ENCODE peak calls at places on chromosomes 3 and 15, in ten cellular contexts. F is endothelial cell of umbilical vein, R is hepatocyte, Z is tibial artery, O is OCI-LY7, T is MCF 10A, M is cardiac fibroblast, A is AG09319, Q is natural killer cell, W is foreskin fibroblast. B is an unnamed sample.

GRCh38 chr3:42264399-42265058 is 1.5 kb downstream of the CCK start:
- DNase-seq in T (no peak), A (no peak), R (no peak), Z (peak; percentile 24), O (no peak), F (no peak), M (peak; percentile 32), W (peak; percentile 85), Q (no peak), B (peak; percentile 28)

GRCh38 chr3:172641291-172641690 is 69.6 kb downstream of the NCEH1 start:
- DNase-seq in T (no peak), W (no peak), A (no peak), Q (no peak), R (no peak), F (no peak), Z (no peak), O (no peak), M (no peak), B (no peak)

GRCh38 chr3:188649521-188649920 is 495.6 kb downstream of the LPP start:
- DNase-seq in W (peak; percentile 41), Z (no peak), F (no peak), Q (no peak), R (no peak), T (no peak), A (no peak), M (peak; percentile 64), O (no peak), B (no peak)

GRCh38 chr3:150215616-150216015 is 192.5 kb upstream of the TSC22D2 start:
- DNase-seq in W (peak; percentile 58), T (no peak), R (no peak), O (no peak), F (no peak), Z (no peak), Q (no peak), M (no peak), A (no peak), B (no peak)

GRCh38 chr15:82833283-82833682 is 23.9 kb downstream of the WHAMM start:
- DNase-seq in A (no peak), Z (no peak), M (no peak), W (no peak), O (no peak), R (no peak), F (no peak), T (no peak), Q (no peak), B (peak; percentile 12)

GRCh38 chr15:101131489-101132389 is 120.1 kb downstream of the CHSY1 start:
- DNase-seq in O (no peak), M (no peak), F (no peak), R (no peak), A (no peak), Z (no peak), Q (no peak), W (no peak), T (no peak), B (no peak)

GRCh38 chr3:197835509-197835908 is 44.5 kb downstream of the LRCH3 start:
- DNase-seq in Q (no peak), T (no peak), Z (no peak), R (no peak), M (no peak), W (no peak), O (no peak), A (no peak), F (no peak), B (peak; percentile 46)

GRCh38 chr3:52532838-52533622 is 627 bp downstream of the NT5DC2 start:
- DNase-seq in T (peak; percentile 13), F (no peak), W (peak; percentile 60), M (peak; percentile 30), Z (no peak), O (peak; percentile 43), Q (peak; percentile 40), R (peak; percentile 56), A (no peak), B (peak; percentile 71)

GRCh38 chr3:108008931-108009635 is 81.7 kb downstream of the CD47 start:
- DNase-seq in F (peak; percentile 31), A (peak; percentile 10), M (peak; percentile 84), W (no peak), R (no peak), T (no peak), Z (no peak), Q (no peak), O (no peak), B (peak; percentile 34)

GRCh38 chr3:189272500-189273119 is 100.8 kb downstream of the TPRG1 start:
- DNase-seq in O (peak; percentile 48), T (peak; percentile 49), A (no peak), R (peak; percentile 16), Q (no peak), F (no peak), M (no peak), Z (no peak), W (no peak), B (peak; percentile 13)

GRCh38 chr3:32873491-32874130 is 55.8 kb downstream of the TRIM71 start:
- DNase-seq in W (no peak), O (no peak), Q (no peak), F (no peak), M (no peak), Z (no peak), A (no peak), R (no peak), T (peak; percentile 18), B (no peak)

GRCh38 chr3:14208977-14209394 is 30.4 kb downstream of the LSM3 start:
- DNase-seq in M (no peak), Z (no peak), O (no peak), W (peak; percentile 19), T (no peak), A (no peak), Q (no peak), R (no peak), F (no peak), B (no peak)

GRCh38 chr3:33900809-33901505 is 102.5 kb downstream of the PDCD6IP start:
- DNase-seq in R (no peak), Q (no peak), T (no peak), F (no peak), Z (no peak), A (no peak), O (no peak), M (no peak), W (no peak), B (no peak)

GRCh38 chr3:115676336-115676735 is 53.0 kb downstream of the GAP43 start:
- DNase-seq in Z (no peak), M (no peak), R (no peak), F (no peak), T (no peak), Q (no peak), W (no peak), O (no peak), A (no peak), B (no peak)

GRCh38 chr3:61686228-61686648 is 124.9 kb downstream of the PTPRG start:
- DNase-seq in Q (no peak), O (no peak), W (no peak), T (peak; percentile 86), M (no peak), F (no peak), Z (no peak), R (no peak), A (no peak), B (no peak)

DNA sequence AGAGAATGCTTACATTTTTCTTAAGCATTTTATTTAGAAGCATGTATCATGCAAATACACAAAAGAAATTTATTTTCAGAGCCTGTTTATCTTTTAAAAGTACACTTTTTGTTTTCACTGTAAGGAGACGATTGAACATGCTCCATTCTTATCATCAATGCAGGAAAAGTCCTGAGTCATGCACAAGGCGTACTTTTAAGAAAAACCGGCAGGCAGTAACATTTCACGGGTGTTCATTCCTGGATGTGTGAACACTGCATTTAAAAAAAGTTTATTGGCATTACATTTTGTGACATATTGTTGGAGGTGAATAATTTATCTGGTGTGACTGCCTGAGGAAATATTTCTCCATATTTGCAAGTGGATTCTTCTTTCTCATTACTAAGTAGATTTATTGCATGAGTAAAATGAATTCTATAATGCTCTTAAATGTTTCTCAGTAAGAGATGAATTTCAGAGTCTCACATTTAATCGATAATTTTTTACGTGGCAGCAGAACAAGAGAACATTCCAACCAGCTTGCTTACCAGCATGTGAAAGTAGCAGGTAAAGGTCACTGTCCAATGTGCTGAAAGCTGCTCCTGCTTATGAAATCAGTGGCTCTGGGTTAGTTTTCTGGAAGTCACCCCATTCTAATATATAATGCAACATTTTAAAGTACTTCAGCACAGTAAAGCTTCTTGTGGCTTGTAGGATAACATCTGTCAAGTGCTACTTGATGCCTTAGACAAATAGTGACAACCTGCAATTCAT is 87.0 kb downstream of the SV2B start:
- DNase-seq in O (no peak), F (peak; percentile 32), W (no peak), R (peak; percentile 73), M (peak; percentile 34), Z (no peak), A (no peak), T (peak; percentile 56), Q (no peak), B (no peak)
- TF ChIP-seq CTCF in O (no peak), F (no peak), W (no peak), R (no peak), M (no peak), Z (no peak), A (no peak), T (no peak), Q (no peak), B (no peak)

DNA sequence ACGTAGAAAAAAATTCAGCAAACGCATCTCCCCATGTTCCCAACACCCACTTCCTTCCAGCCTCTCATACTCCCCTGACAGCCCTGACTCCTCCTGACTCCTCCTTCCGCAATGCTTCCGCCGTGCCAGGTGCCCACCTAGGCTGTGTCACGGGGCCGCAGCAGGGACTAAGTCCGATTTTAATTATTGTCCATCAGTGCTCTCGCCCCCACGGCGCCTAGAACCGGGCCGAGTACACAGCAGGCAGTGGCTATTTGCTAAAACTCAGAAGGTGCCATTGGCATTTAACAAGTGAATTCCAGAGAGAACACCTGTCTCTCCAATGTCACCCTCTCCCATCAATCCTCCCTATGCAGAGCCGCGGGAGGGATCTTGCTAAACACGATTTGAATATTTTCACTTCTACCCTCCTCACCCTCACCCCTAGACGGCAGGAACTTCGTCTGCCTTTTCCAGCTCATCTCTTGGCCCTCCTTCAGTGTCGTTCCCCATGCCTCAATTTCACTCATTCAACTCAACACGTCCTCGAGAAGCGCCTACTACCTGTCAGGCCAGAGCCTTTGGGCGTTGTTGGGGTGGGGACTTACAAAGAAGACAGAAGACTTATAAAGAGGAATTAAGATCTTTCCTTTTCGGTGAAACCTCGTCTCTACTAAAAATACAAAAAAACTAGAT is 11.5 kb upstream of the SHF start:
- DNase-seq in Q (no peak), R (no peak), O (peak; percentile 64), T (peak; percentile 47), W (peak; percentile 34), F (peak; percentile 44), Z (peak; percentile 31), A (no peak), M (peak; percentile 19), B (no peak)
- TF ChIP-seq CTCF in Q (no peak), R (no peak), O (peak; percentile 6), T (no peak), W (no peak), F (no peak), Z (no peak), A (no peak), M (no peak), B (no peak)

GRCh38 chr3:165895919-165896318 is 58.7 kb upstream of the BCHE start:
- DNase-seq in R (peak; percentile 48), Z (no peak), M (peak; percentile 2), Q (no peak), O (peak; percentile 45), A (no peak), W (no peak), T (peak; percentile 39), F (no peak), B (no peak)
- TF ChIP-seq CTCF in R (peak; percentile 29), Z (no peak), M (peak; percentile 3), Q (no peak), O (peak; percentile 77), A (no peak), W (no peak), T (no peak), F (peak; percentile 6), B (peak; percentile 48)

GRCh38 chr3:40109641-40110490 is 199.6 kb upstream of the EIF1B start:
- DNase-seq in O (no peak), T (peak; percentile 22), F (peak; percentile 61), Z (no peak), A (no peak), Q (no peak), W (peak; percentile 55), M (peak; percentile 17), R (peak; percentile 20), B (no peak)
- TF ChIP-seq CTCF in O (no peak), T (no peak), F (peak; percentile 64), Z (no peak), A (peak; percentile 51), Q (no peak), W (peak; percentile 47), M (peak; percentile 25), R (peak; percentile 33), B (no peak)

B was measured in GM13977.